ENCODE peak calls at places on chromosome 13, in ten cellular contexts. A, O, K, V, H, L, S, C, Q and E are unnamed samples.

GRCh38 chr13:71797487-71797886 is 69.5 kb downstream of the DACH1 start:
- DNase-seq in A (no peak), O (no peak), K (no peak), V (no peak), H (no peak), L (no peak), S (no peak), C (no peak), Q (no peak), E (no peak)

GRCh38 chr13:21997726-21998125 is 326.9 kb downstream of the FGF9 start:
- DNase-seq in A (no peak), O (no peak), K (no peak), V (no peak), H (no peak), L (no peak), S (no peak), C (no peak), Q (no peak), E (no peak)

GRCh38 chr13:36261976-36262375 is 35.6 kb downstream of the CCDC169 start:
- DNase-seq in A (no peak), O (no peak), K (no peak), V (no peak), H (no peak), L (no peak), S (peak; percentile 82), C (no peak), Q (peak; percentile 33), E (peak; percentile 21)

GRCh38 chr13:102273111-102273510 is 128.7 kb downstream of the FGF14 start:
- DNase-seq in A (no peak), O (no peak), K (no peak), V (no peak), H (no peak), L (no peak), S (no peak), C (no peak), Q (no peak), E (no peak)

GRCh38 chr13:76697277-76697676 is 188.9 kb downstream of the KCTD12 start:
- DNase-seq in A (no peak), O (no peak), K (no peak), V (no peak), H (no peak), L (no peak), S (no peak), C (no peak), Q (no peak), E (no peak)

GRCh38 chr13:77865588-77865987 is 53.0 kb downstream of the EDNRB start:
- DNase-seq in A (no peak), O (no peak), K (no peak), V (no peak), H (no peak), L (no peak), S (no peak), C (no peak), Q (no peak), E (no peak)

GRCh38 chr13:48126944-48127814 is 32.3 kb upstream of the MED4 start:
- DNase-seq in A (no peak), O (peak; percentile 50), K (no peak), V (no peak), H (peak; percentile 27), L (peak; percentile 29), S (peak; percentile 80), C (peak; percentile 51), Q (peak; percentile 77), E (peak; percentile 80)

GRCh38 chr13:43229506-43229905 is 206.1 kb downstream of the DNAJC15 start:
- DNase-seq in A (no peak), O (no peak), K (no peak), V (no peak), H (no peak), L (no peak), S (peak; percentile 92), C (no peak), Q (peak; percentile 68), E (peak; percentile 23)

GRCh38 chr13:25249001-25249543 is 38.2 kb downstream of the MTMR6 start:
- DNase-seq in A (no peak), O (no peak), K (no peak), V (no peak), H (no peak), L (no peak), S (peak; percentile 74), C (peak; percentile 51), Q (peak; percentile 85), E (peak; percentile 26)

GRCh38 chr13:37058801-37059135 is 720 bp downstream of the SUPT20H start:
- DNase-seq in A (no peak), O (no peak), K (no peak), V (no peak), H (no peak), L (no peak), S (no peak), C (no peak), Q (peak; percentile 64), E (no peak)

GRCh38 chr13:41812851-41813250 is 148.1 kb downstream of the VWA8 start:
- DNase-seq in A (no peak), O (no peak), K (no peak), V (no peak), H (no peak), L (no peak), S (no peak), C (no peak), Q (no peak), E (no peak)

GRCh38 chr13:41952749-41953148 is 8.2 kb downstream of the VWA8 start:
- DNase-seq in A (no peak), O (no peak), K (no peak), V (no peak), H (no peak), L (no peak), S (no peak), C (no peak), Q (no peak), E (no peak)

GRCh38 chr13:26923824-26924605 is 163.4 kb upstream of the GPR12 start:
- DNase-seq in A (no peak), O (no peak), K (no peak), V (no peak), H (no peak), L (no peak), S (peak; percentile 43), C (no peak), Q (peak; percentile 38), E (peak; percentile 40)

GRCh38 chr13:112545866-112546265 is 42.1 kb downstream of the TUBGCP3 start:
- DNase-seq in A (no peak), O (no peak), K (no peak), V (no peak), H (no peak), L (no peak), S (peak; percentile 84), C (no peak), Q (peak; percentile 88), E (peak; percentile 61)

GRCh38 chr13:43561081-43561480 is 225.7 kb downstream of the ENOX1 start:
- DNase-seq in A (no peak), O (no peak), K (no peak), V (no peak), H (no peak), L (no peak), S (no peak), C (no peak), Q (no peak), E (no peak)

GRCh38 chr13:47287291-47287751 is 390.5 kb upstream of the HTR2A start:
- DNase-seq in A (no peak), O (no peak), K (no peak), V (no peak), H (no peak), L (no peak), S (peak; percentile 61), C (no peak), Q (peak; percentile 60), E (no peak)

GRCh38 chr13:34833562-34834182 is 108.4 kb upstream of the NBEA start:
- DNase-seq in A (no peak), O (no peak), K (no peak), V (no peak), H (no peak), L (no peak), S (no peak), C (no peak), Q (peak; percentile 52), E (peak; percentile 61)

GRCh38 chr13:104510422-104510821 is 1444.2 kb upstream of the SLC10A2 start:
- DNase-seq in A (no peak), O (no peak), K (no peak), V (no peak), H (no peak), L (no peak), S (no peak), C (no peak), Q (no peak), E (no peak)
- H3K4me3 ChIP-seq in A (no peak overlapping the region), O (no peak overlapping the region), K (no peak overlapping the region), V (no peak overlapping the region), H (no peak overlapping the region), L (no peak overlapping the region), S (no peak overlapping the region), C (no peak overlapping the region), Q (no peak overlapping the region), E (no peak overlapping the region)

GRCh38 chr13:50387124-50387581 is 371.9 kb downstream of the KCNRG start:
- DNase-seq in A (peak; percentile 36), O (peak; percentile 53), K (peak; percentile 75), V (no peak), H (no peak), L (peak; percentile 40), S (peak; percentile 41), C (no peak), Q (peak; percentile 47), E (peak; percentile 64)
- H3K4me3 ChIP-seq in A (peak overlapping the region; percentile 24), O (no peak overlapping the region), K (peak overlapping the region; percentile 25), V (no peak overlapping the region), H (no peak overlapping the region), L (no peak overlapping the region), S (no peak overlapping the region), C (no peak overlapping the region), Q (no peak overlapping the region), E (no peak overlapping the region)

DNA sequence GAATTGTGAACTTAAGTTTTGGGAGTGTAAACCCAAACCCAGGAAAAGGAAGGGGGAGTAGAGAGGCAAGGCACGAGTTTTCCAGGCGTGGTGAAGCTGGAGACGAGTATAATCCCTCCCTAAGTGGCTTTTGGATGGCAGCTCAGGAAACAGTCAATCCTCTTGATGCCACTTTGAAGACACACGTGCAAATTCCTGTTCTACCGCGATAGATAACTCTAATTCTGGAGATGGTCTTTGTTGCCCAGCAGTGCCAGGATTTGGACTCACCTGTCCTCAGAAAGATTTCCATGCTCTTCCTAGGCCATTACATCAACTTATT is 2.0 kb downstream of the HS6ST3 start:
- DNase-seq in A (no peak), O (no peak), K (no peak), V (no peak), H (no peak), L (no peak), S (no peak), C (no peak), Q (no peak), E (no peak)
- H3K4me3 ChIP-seq in A (peak overlapping the region; percentile 63), O (no peak overlapping the region), K (no peak overlapping the region), V (no peak overlapping the region), H (peak overlapping the region; percentile 39), L (peak overlapping the region; percentile 63), S (no peak overlapping the region), C (no peak overlapping the region), Q (no peak overlapping the region), E (no peak overlapping the region)

GRCh38 chr13:94305463-94305862 is 174.0 kb downstream of the DCT start:
- DNase-seq in A (no peak), O (no peak), K (no peak), V (no peak), H (no peak), L (no peak), S (peak; percentile 95), C (no peak), Q (peak; percentile 80), E (peak; percentile 89)
- H3K4me3 ChIP-seq in A (no peak overlapping the region), O (no peak overlapping the region), K (no peak overlapping the region), V (no peak overlapping the region), H (no peak overlapping the region), L (no peak overlapping the region), S (peak overlapping the region; percentile 40), C (no peak overlapping the region), Q (no peak overlapping the region), E (no peak overlapping the region)